ENCODE peak calls at places on chromosomes 3 and 15, in eight cellular contexts. One of them, this sample, is unnamed.

GRCh38 chr15:67146214-67146613 is 80.8 kb downstream of the SMAD3 start:
- DNase-seq in upper lobe of left lung: peak
- DNase-seq in GM12878: no peak
- DNase-seq in stomach: peak
- DNase-seq in HCT116: no peak
- DNase-seq in vagina: no peak
- DNase-seq in sigmoid colon: peak
- DNase-seq in spleen: no peak
- DNase-seq in this sample: no peak

GRCh38 chr3:72306800-72307341 is 521.9 kb upstream of the PROK2 start:
- DNase-seq in upper lobe of left lung: no peak
- DNase-seq in GM12878: no peak
- DNase-seq in stomach: no peak
- DNase-seq in HCT116: no peak
- DNase-seq in vagina: no peak
- DNase-seq in sigmoid colon: no peak
- DNase-seq in spleen: no peak
- DNase-seq in this sample: no peak

GRCh38 chr15:86235667-86236066 is 156.0 kb downstream of the AGBL1 start:
- DNase-seq in upper lobe of left lung: no peak
- DNase-seq in GM12878: no peak
- DNase-seq in stomach: no peak
- DNase-seq in HCT116: no peak
- DNase-seq in vagina: no peak
- DNase-seq in sigmoid colon: no peak
- DNase-seq in spleen: no peak
- DNase-seq in this sample: no peak

GRCh38 chr15:101361418-101361817 is 66.4 kb upstream of the SNRPA1 start:
- DNase-seq in upper lobe of left lung: no peak
- DNase-seq in GM12878: no peak
- DNase-seq in stomach: no peak
- DNase-seq in HCT116: no peak
- DNase-seq in vagina: no peak
- DNase-seq in sigmoid colon: no peak
- DNase-seq in spleen: no peak
- DNase-seq in this sample: no peak

GRCh38 chr15:63050737-63051700 is 8.5 kb downstream of the TPM1 start:
- DNase-seq in upper lobe of left lung: no peak
- DNase-seq in GM12878: no peak
- DNase-seq in stomach: no peak
- DNase-seq in HCT116: no peak
- DNase-seq in vagina: no peak
- DNase-seq in sigmoid colon: no peak
- DNase-seq in spleen: no peak
- DNase-seq in this sample: no peak

GRCh38 chr3:115728013-115728412 is 104.7 kb downstream of the GAP43 start:
- DNase-seq in upper lobe of left lung: no peak
- DNase-seq in GM12878: no peak
- DNase-seq in stomach: no peak
- DNase-seq in HCT116: no peak
- DNase-seq in vagina: no peak
- DNase-seq in sigmoid colon: no peak
- DNase-seq in spleen: no peak
- DNase-seq in this sample: no peak

GRCh38 chr15:74406992-74407705 is 26.6 kb downstream of the SEMA7A start:
- DNase-seq in upper lobe of left lung: peak
- DNase-seq in GM12878: no peak
- DNase-seq in stomach: no peak
- DNase-seq in HCT116: no peak
- DNase-seq in vagina: no peak
- DNase-seq in sigmoid colon: no peak
- DNase-seq in spleen: no peak
- DNase-seq in this sample: no peak

GRCh38 chr3:46239301-46239938 is 2.8 kb upstream of the CCR3 start:
- DNase-seq in upper lobe of left lung: no peak
- DNase-seq in GM12878: no peak
- DNase-seq in stomach: no peak
- DNase-seq in HCT116: no peak
- DNase-seq in vagina: no peak
- DNase-seq in sigmoid colon: no peak
- DNase-seq in spleen: no peak
- DNase-seq in this sample: no peak

GRCh38 chr15:85094685-85095084 is 113.0 kb downstream of the PDE8A start:
- DNase-seq in upper lobe of left lung: no peak
- DNase-seq in GM12878: no peak
- DNase-seq in stomach: no peak
- DNase-seq in HCT116: no peak
- DNase-seq in vagina: peak
- DNase-seq in sigmoid colon: no peak
- DNase-seq in spleen: no peak
- DNase-seq in this sample: no peak

GRCh38 chr15:74240002-74240568 is 4.0 kb downstream of the CCDC33 start:
- DNase-seq in upper lobe of left lung: peak
- DNase-seq in GM12878: no peak
- DNase-seq in stomach: peak
- DNase-seq in HCT116: peak
- DNase-seq in vagina: no peak
- DNase-seq in sigmoid colon: peak
- DNase-seq in spleen: peak
- DNase-seq in this sample: peak

GRCh38 chr3:187319699-187320302 is 28.3 kb upstream of the MASP1 start:
- DNase-seq in upper lobe of left lung: no peak
- DNase-seq in GM12878: peak
- DNase-seq in stomach: peak
- DNase-seq in HCT116: peak
- DNase-seq in vagina: peak
- DNase-seq in sigmoid colon: peak
- DNase-seq in spleen: peak
- DNase-seq in this sample: peak

GRCh38 chr3:139189943-139190342 is 145.3 kb upstream of the PRR23C start:
- DNase-seq in upper lobe of left lung: no peak
- DNase-seq in GM12878: no peak
- DNase-seq in stomach: no peak
- DNase-seq in HCT116: no peak
- DNase-seq in vagina: no peak
- DNase-seq in sigmoid colon: no peak
- DNase-seq in spleen: no peak
- DNase-seq in this sample: no peak

GRCh38 chr3:186251948-186252619 is 110.0 kb downstream of the DGKG start:
- DNase-seq in upper lobe of left lung: no peak
- DNase-seq in GM12878: no peak
- DNase-seq in stomach: no peak
- DNase-seq in HCT116: no peak
- DNase-seq in vagina: no peak
- DNase-seq in sigmoid colon: no peak
- DNase-seq in spleen: no peak
- DNase-seq in this sample: no peak

GRCh38 chr15:100712226-100712625 is 109.8 kb downstream of the ASB7 start:
- DNase-seq in upper lobe of left lung: no peak
- DNase-seq in GM12878: no peak
- DNase-seq in stomach: no peak
- DNase-seq in HCT116: no peak
- DNase-seq in vagina: peak
- DNase-seq in sigmoid colon: peak
- DNase-seq in spleen: peak
- DNase-seq in this sample: peak

GRCh38 chr15:68279218-68279533 is 1.6 kb downstream of the FEM1B start:
- DNase-seq in upper lobe of left lung: no peak
- DNase-seq in GM12878: no peak
- DNase-seq in stomach: no peak
- DNase-seq in HCT116: no peak
- DNase-seq in vagina: no peak
- DNase-seq in sigmoid colon: no peak
- DNase-seq in spleen: no peak
- DNase-seq in this sample: no peak

GRCh38 chr15:58361291-58361759 is 70.5 kb upstream of the LIPC start:
- DNase-seq in upper lobe of left lung: no peak
- DNase-seq in GM12878: no peak
- DNase-seq in stomach: no peak
- DNase-seq in HCT116: no peak
- DNase-seq in vagina: no peak
- DNase-seq in sigmoid colon: no peak
- DNase-seq in spleen: no peak
- DNase-seq in this sample: no peak

DNA sequence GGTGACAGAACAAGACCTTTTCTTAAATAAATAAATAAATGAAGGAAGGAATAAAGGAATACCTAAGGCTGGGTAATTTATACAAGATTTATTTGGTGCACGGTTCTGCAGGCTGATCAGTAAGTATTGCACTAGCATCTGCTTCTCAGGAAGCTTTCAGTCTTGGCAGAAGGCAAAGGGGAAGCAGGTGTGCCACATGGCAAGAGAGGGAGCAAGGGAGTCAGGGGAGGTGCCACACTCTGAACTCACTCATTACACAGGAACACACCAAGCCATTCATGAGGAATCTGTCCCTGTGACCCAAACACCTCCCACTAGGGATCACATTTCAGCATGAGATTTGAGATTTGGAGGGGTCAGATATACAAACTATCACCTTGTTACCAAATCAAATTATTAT is 56.4 kb downstream of the PRKCI start:
- DNase-seq in upper lobe of left lung: no peak
- DNase-seq in GM12878: no peak
- DNase-seq in stomach: no peak
- DNase-seq in HCT116: no peak
- DNase-seq in vagina: no peak
- DNase-seq in sigmoid colon: no peak
- DNase-seq in spleen: no peak
- DNase-seq in this sample: no peak
- TF ChIP-seq POLR2AphosphoS5 in upper lobe of left lung: no peak
- TF ChIP-seq POLR2AphosphoS5 in GM12878: no peak
- TF ChIP-seq POLR2AphosphoS5 in stomach: no peak
- TF ChIP-seq POLR2AphosphoS5 in HCT116: no peak
- TF ChIP-seq POLR2AphosphoS5 in vagina: no peak
- TF ChIP-seq POLR2AphosphoS5 in sigmoid colon: no peak
- TF ChIP-seq POLR2AphosphoS5 in spleen: no peak
- TF ChIP-seq POLR2AphosphoS5 in this sample: no peak

GRCh38 chr3:67704322-67704721 is 49.9 kb upstream of the SUCLG2 start:
- DNase-seq in upper lobe of left lung: no peak
- DNase-seq in GM12878: no peak
- DNase-seq in stomach: no peak
- DNase-seq in HCT116: no peak
- DNase-seq in vagina: no peak
- DNase-seq in sigmoid colon: no peak
- DNase-seq in spleen: no peak
- DNase-seq in this sample: no peak

GRCh38 chr3:67710396-67710795 is 56.0 kb upstream of the SUCLG2 start:
- DNase-seq in upper lobe of left lung: no peak
- DNase-seq in GM12878: no peak
- DNase-seq in stomach: no peak
- DNase-seq in HCT116: no peak
- DNase-seq in vagina: no peak
- DNase-seq in sigmoid colon: no peak
- DNase-seq in spleen: no peak
- DNase-seq in this sample: no peak

GRCh38 chr3:67706934-67707333 is 52.5 kb upstream of the SUCLG2 start:
- DNase-seq in upper lobe of left lung: no peak
- DNase-seq in GM12878: no peak
- DNase-seq in stomach: no peak
- DNase-seq in HCT116: no peak
- DNase-seq in vagina: no peak
- DNase-seq in sigmoid colon: no peak
- DNase-seq in spleen: no peak
- DNase-seq in this sample: no peak
- H3K4me3 ChIP-seq in upper lobe of left lung: no peak
- H3K4me3 ChIP-seq in GM12878: no peak
- H3K4me3 ChIP-seq in stomach: no peak
- H3K4me3 ChIP-seq in HCT116: no peak
- H3K4me3 ChIP-seq in vagina: no peak
- H3K4me3 ChIP-seq in sigmoid colon: no peak
- H3K4me3 ChIP-seq in spleen: no peak
- H3K4me3 ChIP-seq in this sample: no peak

DNA sequence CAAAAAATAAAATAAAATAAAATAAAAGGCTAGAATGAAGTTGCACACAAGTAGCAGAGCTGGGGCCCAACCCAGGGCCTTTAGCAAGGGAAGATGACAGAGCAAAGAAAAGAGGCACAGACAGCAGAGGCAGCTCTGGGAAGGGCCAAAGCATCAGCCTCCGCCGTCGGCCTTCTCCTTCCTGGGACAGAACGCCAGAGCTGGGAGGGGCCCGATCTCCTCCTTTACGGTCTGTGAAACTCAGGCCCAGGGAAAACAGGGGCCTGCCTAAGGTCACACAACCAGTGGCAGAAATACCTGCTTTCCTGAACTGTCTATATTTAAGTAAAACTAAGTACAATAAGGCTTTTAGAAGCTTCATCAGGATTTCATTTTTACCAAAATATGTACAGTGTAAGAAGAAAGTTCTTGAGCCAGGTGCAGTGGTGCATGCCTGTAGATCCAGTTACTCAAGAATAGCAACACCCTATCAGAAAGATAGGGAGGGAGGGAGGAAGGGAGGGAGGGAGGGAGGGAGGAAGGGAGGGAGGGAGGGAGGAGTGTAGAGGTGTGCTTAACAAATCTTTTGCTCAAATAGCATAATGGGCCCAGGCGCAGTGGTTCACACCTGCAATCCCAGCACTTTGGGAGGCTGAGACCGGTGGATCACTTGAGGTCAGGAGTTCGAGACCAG is 43.0 kb upstream of the MUC4 start:
- DNase-seq in upper lobe of left lung: no peak
- DNase-seq in GM12878: no peak
- DNase-seq in stomach: peak
- DNase-seq in HCT116: no peak
- DNase-seq in vagina: no peak
- DNase-seq in sigmoid colon: no peak
- DNase-seq in spleen: no peak
- DNase-seq in this sample: no peak
- TF ChIP-seq POLR2AphosphoS5 in upper lobe of left lung: no peak
- TF ChIP-seq POLR2AphosphoS5 in GM12878: no peak
- TF ChIP-seq POLR2AphosphoS5 in stomach: no peak
- TF ChIP-seq POLR2AphosphoS5 in HCT116: no peak
- TF ChIP-seq POLR2AphosphoS5 in vagina: no peak
- TF ChIP-seq POLR2AphosphoS5 in sigmoid colon: no peak
- TF ChIP-seq POLR2AphosphoS5 in spleen: no peak
- TF ChIP-seq POLR2AphosphoS5 in this sample: no peak

GRCh38 chr3:32852146-32852545 is 34.3 kb downstream of the TRIM71 start:
- DNase-seq in upper lobe of left lung: no peak
- DNase-seq in GM12878: no peak
- DNase-seq in stomach: no peak
- DNase-seq in HCT116: no peak
- DNase-seq in vagina: no peak
- DNase-seq in sigmoid colon: no peak
- DNase-seq in spleen: no peak
- DNase-seq in this sample: no peak

GRCh38 chr3:32856355-32856889 is 38.6 kb downstream of the TRIM71 start:
- DNase-seq in upper lobe of left lung: no peak
- DNase-seq in GM12878: no peak
- DNase-seq in stomach: peak
- DNase-seq in HCT116: no peak
- DNase-seq in vagina: no peak
- DNase-seq in sigmoid colon: no peak
- DNase-seq in spleen: no peak
- DNase-seq in this sample: no peak

GRCh38 chr3:32856901-32857507 is 39.2 kb downstream of the TRIM71 start:
- DNase-seq in upper lobe of left lung: no peak
- DNase-seq in GM12878: no peak
- DNase-seq in stomach: no peak
- DNase-seq in HCT116: no peak
- DNase-seq in vagina: no peak
- DNase-seq in sigmoid colon: no peak
- DNase-seq in spleen: no peak
- DNase-seq in this sample: no peak

GRCh38 chr3:32857921-32858320 is 40.1 kb downstream of the TRIM71 start:
- DNase-seq in upper lobe of left lung: no peak
- DNase-seq in GM12878: no peak
- DNase-seq in stomach: no peak
- DNase-seq in HCT116: no peak
- DNase-seq in vagina: no peak
- DNase-seq in sigmoid colon: no peak
- DNase-seq in spleen: no peak
- DNase-seq in this sample: no peak

GRCh38 chr3:32855350-32855953 is 37.7 kb downstream of the TRIM71 start:
- DNase-seq in upper lobe of left lung: no peak
- DNase-seq in GM12878: no peak
- DNase-seq in stomach: no peak
- DNase-seq in HCT116: no peak
- DNase-seq in vagina: no peak
- DNase-seq in sigmoid colon: no peak
- DNase-seq in spleen: no peak
- DNase-seq in this sample: no peak
- H3K4me3 ChIP-seq in upper lobe of left lung: no peak
- H3K4me3 ChIP-seq in GM12878: no peak
- H3K4me3 ChIP-seq in stomach: no peak
- H3K4me3 ChIP-seq in HCT116: no peak
- H3K4me3 ChIP-seq in vagina: no peak
- H3K4me3 ChIP-seq in sigmoid colon: no peak
- H3K4me3 ChIP-seq in spleen: no peak
- H3K4me3 ChIP-seq in this sample: no peak

This sample was measured in breast epithelium.